ENCODE peak calls at places on chromosomes 3 and 15, in ten cellular contexts. X, L, H, I, D, Z, P, N, W and R are unnamed samples.
A peak's percentile ranks its signal among the peaks of the same experiment; 100 is the strongest.

GRCh38 chr3:156334841-156335545 is 214.6 kb downstream of the KCNAB1 start:
- DNase-seq in X (no peak), L (no peak), H (no peak), I (no peak), D (no peak), Z (no peak), P (no peak), N (no peak), W (no peak), R (no peak)

GRCh38 chr3:177284383-177284881 is 87.2 kb upstream of the TBL1XR1 start:
- DNase-seq in X (peak; percentile 83), L (no peak), H (peak; percentile 35), I (peak; percentile 86), D (peak; percentile 82), Z (no peak), P (peak; percentile 75), N (peak; percentile 59), W (no peak), R (no peak)

GRCh38 chr3:133821767-133822638 is 16.4 kb downstream of the SRPRB start:
- DNase-seq in X (no peak), L (peak; percentile 57), H (peak; percentile 83), I (no peak), D (no peak), Z (no peak), P (peak; percentile 38), N (peak; percentile 58), W (peak; percentile 35), R (peak; percentile 93)

GRCh38 chr3:62803276-62803675 is 71.9 kb downstream of the CADPS start:
- DNase-seq in X (no peak), L (no peak), H (no peak), I (no peak), D (no peak), Z (no peak), P (no peak), N (no peak), W (no peak), R (no peak)

GRCh38 chr3:169992156-169992555 is 25.5 kb downstream of the SEC62 start:
- DNase-seq in X (no peak), L (no peak), H (no peak), I (no peak), D (no peak), Z (no peak), P (no peak), N (no peak), W (no peak), R (no peak)

GRCh38 chr15:52100807-52101206 is 11.8 kb downstream of the BCL2L10 start:
- DNase-seq in X (peak; percentile 93), L (peak; percentile 61), H (no peak), I (peak; percentile 63), D (peak; percentile 91), Z (peak; percentile 69), P (no peak), N (peak; percentile 78), W (peak; percentile 59), R (no peak)

GRCh38 chr3:122612706-122613105 is 35.3 kb downstream of the PARP15 start:
- DNase-seq in X (no peak), L (no peak), H (no peak), I (no peak), D (no peak), Z (peak; percentile 30), P (no peak), N (no peak), W (no peak), R (no peak)

GRCh38 chr3:45367451-45367850 is 20.9 kb upstream of the LARS2 start:
- DNase-seq in X (no peak), L (no peak), H (no peak), I (peak; percentile 16), D (no peak), Z (no peak), P (no peak), N (peak; percentile 48), W (no peak), R (no peak)

GRCh38 chr15:91855684-91856553 is 2.4 kb downstream of the SLCO3A1 start:
- DNase-seq in X (no peak), L (no peak), H (peak; percentile 3), I (peak; percentile 64), D (no peak), Z (peak; percentile 33), P (peak; percentile 61), N (peak; percentile 73), W (no peak), R (peak; percentile 21)

GRCh38 chr15:52658955-52659354 is 20.2 kb downstream of the ATOSA start:
- DNase-seq in X (no peak), L (no peak), H (no peak), I (no peak), D (no peak), Z (peak; percentile 71), P (no peak), N (no peak), W (no peak), R (no peak)

GRCh38 chr15:90552162-90552928 is 22.6 kb downstream of the CRTC3 start:
- DNase-seq in X (no peak), L (no peak), H (no peak), I (no peak), D (no peak), Z (no peak), P (no peak), N (no peak), W (peak; percentile 48), R (no peak)

GRCh38 chr15:98800437-98801233 is 152.3 kb downstream of the IGF1R start:
- DNase-seq in X (peak; percentile 71), L (no peak), H (peak; percentile 54), I (peak; percentile 81), D (no peak), Z (no peak), P (peak; percentile 74), N (peak; percentile 47), W (no peak), R (no peak)

GRCh38 chr15:95295311-95295710 is 1035.2 kb upstream of the NR2F2 start:
- DNase-seq in X (no peak), L (no peak), H (no peak), I (no peak), D (no peak), Z (no peak), P (no peak), N (no peak), W (no peak), R (no peak)

GRCh38 chr3:78497025-78497424 is 1270.8 kb downstream of the ROBO1 start:
- DNase-seq in X (no peak), L (no peak), H (no peak), I (no peak), D (no peak), Z (no peak), P (no peak), N (no peak), W (no peak), R (no peak)

GRCh38 chr3:104437131-104437750 is 929.5 kb upstream of the ALCAM start:
- DNase-seq in X (no peak), L (no peak), H (no peak), I (peak; percentile 55), D (no peak), Z (no peak), P (no peak), N (no peak), W (no peak), R (no peak)

GRCh38 chr3:118974356-118975097 is 60.1 kb downstream of the IGSF11 start:
- DNase-seq in X (no peak), L (no peak), H (no peak), I (no peak), D (no peak), Z (no peak), P (no peak), N (no peak), W (no peak), R (no peak)

GRCh38 chr3:42665050-42665878 is 11.8 kb downstream of the ZBTB47 start:
- DNase-seq in X (peak; percentile 64), L (no peak), H (no peak), I (no peak), D (no peak), Z (no peak), P (no peak), N (no peak), W (no peak), R (no peak)

GRCh38 chr15:31308185-31308639 is 18.4 kb upstream of the KLF13 start:
- DNase-seq in X (no peak), L (peak; percentile 4), H (no peak), I (no peak), D (no peak), Z (no peak), P (no peak), N (no peak), W (no peak), R (peak; percentile 47)

GRCh38 chr15:31305375-31305774 is 21.3 kb upstream of the KLF13 start:
- DNase-seq in X (no peak), L (no peak), H (no peak), I (no peak), D (no peak), Z (no peak), P (no peak), N (no peak), W (no peak), R (peak; percentile 39)

GRCh38 chr15:31306426-31307269 is 20.0 kb upstream of the KLF13 start:
- DNase-seq in X (peak; percentile 66), L (no peak), H (no peak), I (no peak), D (peak; percentile 79), Z (no peak), P (peak; percentile 91), N (no peak), W (no peak), R (peak; percentile 90)

GRCh38 chr15:31306036-31306425 is 20.6 kb upstream of the KLF13 start:
- DNase-seq in X (peak; percentile 45), L (no peak), H (no peak), I (no peak), D (no peak), Z (no peak), P (no peak), N (no peak), W (no peak), R (peak; percentile 85)

GRCh38 chr15:31307270-31308184 is 19.1 kb upstream of the KLF13 start:
- DNase-seq in X (no peak), L (no peak), H (no peak), I (no peak), D (peak; percentile 41), Z (no peak), P (no peak), N (no peak), W (no peak), R (peak; percentile 87)
- H3K4me1 ChIP-seq in X (no peaks in the 10 kb centered on the region), L (peaks cover 33% of the 10 kb centered on the region), H (peaks cover 54% of the 10 kb centered on the region), I (peaks cover 14% of the 10 kb centered on the region), D (peaks cover 32% of the 10 kb centered on the region), Z (peaks cover 28% of the 10 kb centered on the region), P (peaks cover 18% of the 10 kb centered on the region), N (peaks cover 9% of the 10 kb centered on the region), W (no peaks in the 10 kb centered on the region), R (peaks cover 25% of the 10 kb centered on the region)

GRCh38 chr15:29242466-29243242 is 27.0 kb downstream of the NSMCE3 start:
- DNase-seq in X (no peak), L (no peak), H (no peak), I (no peak), D (no peak), Z (no peak), P (no peak), N (no peak), W (no peak), R (no peak)
- TF ChIP-seq EP300 in X (no peak), L (no peak), H (no peak), I (no peak), D (no peak), Z (no peak), P (no peak), N (no peak), W (no peak), R (no peak)

GRCh38 chr3:32841875-32842505 is 24.2 kb downstream of the TRIM71 start:
- DNase-seq in X (no peak), L (no peak), H (no peak), I (no peak), D (no peak), Z (no peak), P (no peak), N (no peak), W (no peak), R (no peak)
- H3K4me1 ChIP-seq in X (no peaks in the 10 kb centered on the region), L (no peaks in the 10 kb centered on the region), H (peaks cover 99% of the 10 kb centered on the region), I (peaks cover 17% of the 10 kb centered on the region), D (peaks cover 8% of the 10 kb centered on the region), Z (peaks cover 9% of the 10 kb centered on the region), P (peaks cover 59% of the 10 kb centered on the region), N (no peaks in the 10 kb centered on the region), W (no peaks in the 10 kb centered on the region), R (no peaks in the 10 kb centered on the region)

GRCh38 chr15:41125950-41126642 is 10.0 kb upstream of the INO80 start:
- DNase-seq in X (no peak), L (no peak), H (peak; percentile 31), I (no peak), D (no peak), Z (no peak), P (no peak), N (peak; percentile 22), W (no peak), R (no peak)
- TF ChIP-seq EP300 in X (no peak), L (no peak), H (no peak), I (no peak), D (no peak), Z (no peak), P (no peak), N (no peak), W (no peak), R (no peak)